ENCODE peak calls at places on chromosomes 13 and 19, in seven cellular contexts. A is posterior cingulate gyrus; W is GM23248; Z is B cell; R is amniotic stem cell; U is omental fat pad; H is stimulated activated naive CD4-positive, alpha-beta T cell. X is an unnamed sample.

GRCh38 chr13:99982741-99983400 is 1.3 kb downstream of the ZIC2 start:
- DNase-seq in A (no peak), W (no peak), Z (no peak), R (no peak), U (no peak), H (no peak), X (no peak)

GRCh38 chr13:59494560-59494970 is 669.2 kb downstream of the DIAPH3 start:
- DNase-seq in A (no peak), W (peak; percentile 5), Z (no peak), R (no peak), U (no peak), H (no peak), X (no peak)

GRCh38 chr13:103282571-103283450 is 216.6 kb upstream of the SLC10A2 start:
- DNase-seq in A (no peak), W (peak; percentile 8), Z (no peak), R (peak; percentile 61), U (no peak), H (no peak), X (no peak)

GRCh38 chr19:10219678-10220077 is 11.5 kb downstream of the S1PR2 start:
- DNase-seq in A (no peak), W (peak; percentile 54), Z (peak; percentile 49), R (no peak), U (no peak), H (no peak), X (peak; percentile 25)

GRCh38 chr13:104869501-104869900 is 1666.0 kb downstream of the EFNB2 start:
- DNase-seq in A (no peak), W (no peak), Z (no peak), R (no peak), U (no peak), H (no peak), X (no peak)

GRCh38 chr13:77692746-77693448 is 4.6 kb upstream of the SLAIN1 start:
- DNase-seq in A (no peak), W (no peak), Z (no peak), R (no peak), U (no peak), H (no peak), X (no peak)

GRCh38 chr19:15562861-15563260 is 52.2 kb upstream of the CYP4F8 start:
- DNase-seq in A (no peak), W (peak; percentile 26), Z (no peak), R (no peak), U (no peak), H (no peak), X (no peak)

GRCh38 chr19:45153339-45154063 is 7.3 kb downstream of the NKPD1 start:
- DNase-seq in A (peak; percentile 52), W (peak; percentile 79), Z (peak; percentile 57), R (no peak), U (no peak), H (no peak), X (peak; percentile 7)

GRCh38 chr19:41577144-41577830 is 1.3 kb downstream of the CEACAM21 start:
- DNase-seq in A (no peak), W (no peak), Z (no peak), R (no peak), U (no peak), H (no peak), X (no peak)

GRCh38 chr13:94548382-94549240 is 47.3 kb downstream of the TGDS start:
- DNase-seq in A (peak; percentile 43), W (peak; percentile 58), Z (no peak), R (no peak), U (peak; percentile 43), H (peak; percentile 48), X (peak; percentile 8)

GRCh38 chr13:41145136-41145908 is 12.7 kb upstream of the KBTBD6 start:
- DNase-seq in A (no peak), W (peak; percentile 48), Z (no peak), R (no peak), U (no peak), H (no peak), X (no peak)

GRCh38 chr13:93987458-93987857 is 492.0 kb downstream of the DCT start:
- DNase-seq in A (no peak), W (no peak), Z (no peak), R (no peak), U (no peak), H (no peak), X (no peak)

GRCh38 chr13:114130131-114130707 is 2.2 kb downstream of the RASA3 start:
- DNase-seq in A (no peak), W (peak; percentile 37), Z (no peak), R (no peak), U (no peak), H (no peak), X (no peak)

GRCh38 chr19:18478545-18479311 is 40.8 kb upstream of the ISYNA1 start:
- DNase-seq in A (no peak), W (peak; percentile 93), Z (peak; percentile 52), R (peak; percentile 76), U (peak; percentile 73), H (no peak), X (no peak)

GRCh38 chr13:98977568-98978270 is at the start of gene DOCK9:
- DNase-seq in A (peak; percentile 81), W (peak; percentile 71), Z (no peak), R (no peak), U (no peak), H (no peak), X (no peak)

GRCh38 chr13:36251012-36251411 is 36.7 kb upstream of the SOHLH2 start:
- DNase-seq in A (no peak), W (no peak), Z (no peak), R (no peak), U (no peak), H (no peak), X (no peak)

GRCh38 chr19:42468273-42468796 is 25.6 kb upstream of the CXCL17 start:
- DNase-seq in A (no peak), W (peak; percentile 92), Z (no peak), R (peak; percentile 65), U (no peak), H (no peak), X (no peak)

GRCh38 chr19:42286349-42287016 is 15.4 kb upstream of the PRR19 start:
- DNase-seq in A (no peak), W (peak; percentile 42), Z (peak; percentile 35), R (no peak), U (no peak), H (no peak), X (no peak)

GRCh38 chr19:50046649-50047503 is 21.1 kb downstream of the ZNF473 start:
- DNase-seq in A (peak; percentile 79), W (peak; percentile 71), Z (peak; percentile 55), R (peak; percentile 10), U (peak; percentile 74), H (no peak), X (peak; percentile 55)

GRCh38 chr19:28977826-28978225 is 235.1 kb downstream of the UQCRFS1 start:
- DNase-seq in A (no peak), W (peak; percentile 42), Z (no peak), R (no peak), U (no peak), H (no peak), X (no peak)

GRCh38 chr13:78589206-78589605 is 14.1 kb downstream of the POU4F1 start:
- DNase-seq in A (no peak), W (peak; percentile 49), Z (peak; percentile 7), R (no peak), U (no peak), H (no peak), X (no peak)

GRCh38 chr13:24851546-24851945 is 87.6 kb downstream of the RNF17 start:
- DNase-seq in A (no peak), W (peak; percentile 15), Z (no peak), R (peak; percentile 7), U (no peak), H (no peak), X (no peak)

GRCh38 chr13:102400619-102401125 is 1.2 kb downstream of the FGF14 start:
- DNase-seq in A (peak; percentile 23), W (peak; percentile 53), Z (peak; percentile 9), R (no peak), U (no peak), H (no peak), X (no peak)

GRCh38 chr13:40269086-40269485 is 397.4 kb downstream of the FOXO1 start:
- DNase-seq in A (no peak), W (no peak), Z (no peak), R (no peak), U (no peak), H (no peak), X (no peak)

GRCh38 chr19:54429176-54429495 is 13.9 kb downstream of the TTYH1 start:
- DNase-seq in A (no peak), W (no peak), Z (no peak), R (no peak), U (no peak), H (no peak), X (no peak)

GRCh38 chr13:109884462-109884861 is 98.1 kb upstream of the IRS2 start:
- DNase-seq in A (no peak), W (no peak), Z (no peak), R (no peak), U (no peak), H (no peak), X (no peak)

GRCh38 chr19:3426433-3426832 is 53.9 kb downstream of the SMIM24 start:
- DNase-seq in A (no peak), W (no peak), Z (no peak), R (no peak), U (no peak), H (no peak), X (no peak)